ENCODE peak calls at places on chromosomes 4 and X, in five cellular contexts. J is heart right ventricle, R is stomach, K is ascending aorta, Z is fibroblast of lung. O is an unnamed sample. For H3K4me1, the result is how much of the 10 kb centered on the place peaks cover.

GRCh38 chrX:120736989-120737388 is 107.1 kb upstream of the C1GALT1C1 start:
- DNase-seq in K (no peak), R (no peak), Z (peak), J (no peak), O (no peak)

GRCh38 chr4:150342945-150343344 is 239.0 kb upstream of the MAB21L2 start:
- DNase-seq in J (peak), R (no peak), Z (no peak), K (no peak), O (peak)

GRCh38 chr4:54091637-54092404 is 8.1 kb upstream of the GSX2 start:
- DNase-seq in K (peak), Z (peak), J (peak), R (peak), O (peak)

GRCh38 chr4:93764647-93765246 is 63.8 kb upstream of the ATOH1 start:
- DNase-seq in K (no peak), Z (peak), J (no peak), R (no peak), O (peak)

GRCh38 chr4:91147067-91147466 is 1019.9 kb downstream of the CCSER1 start:
- DNase-seq in K (no peak), J (no peak), R (no peak), Z (no peak), O (no peak)

GRCh38 chr4:47705326-47705981 is 132.4 kb downstream of the CORIN start:
- DNase-seq in Z (peak), J (no peak), R (no peak), K (no peak), O (peak)

GRCh38 chr4:107997794-107998193 is 8.1 kb downstream of the HADH start:
- DNase-seq in Z (no peak), R (no peak), J (no peak), K (no peak), O (no peak)

GRCh38 chrX:6644411-6644810 is 109.5 kb upstream of the VCX3A start:
- DNase-seq in K (no peak), Z (no peak), J (no peak), R (no peak), O (no peak)

GRCh38 chr4:125547842-125548241 is 233.1 kb downstream of the FAT4 start:
- DNase-seq in Z (no peak), K (no peak), R (no peak), J (no peak), O (no peak)

GRCh38 chr4:118888666-118889312 is at the start of gene SYNPO2:
- DNase-seq in Z (peak), J (peak), R (peak), K (peak), O (peak)

GRCh38 chr4:148998719-148999118 is 556.5 kb upstream of the NR3C2 start:
- DNase-seq in K (no peak), R (no peak), J (no peak), Z (no peak), O (peak)

GRCh38 chrX:127879585-127879984 is 172.6 kb downstream of the ACTRT1 start:
- DNase-seq in R (no peak), K (no peak), J (no peak), Z (no peak), O (no peak)

GRCh38 chrX:47743504-47743903 is 84.5 kb upstream of the UXT start:
- DNase-seq in K (no peak), R (no peak), J (no peak), Z (peak), O (peak)

GRCh38 chr4:94447754-94448411 is 3.9 kb upstream of the PDLIM5 start:
- DNase-seq in Z (no peak), K (no peak), R (no peak), J (no peak), O (no peak)

GRCh38 chrX:133563705-133564104 is 148.4 kb upstream of the GPC4 start:
- DNase-seq in Z (no peak), R (no peak), J (no peak), K (no peak), O (no peak)

GRCh38 chrX:134642394-134642793 is 15.9 kb downstream of the PLAC1 start:
- DNase-seq in K (no peak), J (no peak), R (no peak), Z (no peak), O (no peak)

GRCh38 chrX:110086916-110087484 is 84.1 kb downstream of the TMEM164 start:
- DNase-seq in R (no peak), Z (peak), J (no peak), K (no peak), O (no peak)

GRCh38 chrX:115591856-115592842 is 31.2 kb downstream of the PLS3 start:
- DNase-seq in J (no peak), Z (peak), K (no peak), R (no peak), O (no peak)
- H3K4me1 ChIP-seq in J (under half), Z (under half), K (under half), R (under half), O (under half)

GRCh38 chr4:22780797-22781196 is 88.1 kb downstream of the GBA3 start:
- DNase-seq in R (no peak), J (no peak), K (no peak), Z (no peak), O (no peak)

GRCh38 chr4:22778547-22779163 is 85.9 kb downstream of the GBA3 start:
- DNase-seq in R (no peak), K (no peak), Z (no peak), J (no peak), O (no peak)
- H3K4me3 ChIP-seq in R (no peak), K (no peak), Z (no peak), J (no peak), O (no peak)

DNA sequence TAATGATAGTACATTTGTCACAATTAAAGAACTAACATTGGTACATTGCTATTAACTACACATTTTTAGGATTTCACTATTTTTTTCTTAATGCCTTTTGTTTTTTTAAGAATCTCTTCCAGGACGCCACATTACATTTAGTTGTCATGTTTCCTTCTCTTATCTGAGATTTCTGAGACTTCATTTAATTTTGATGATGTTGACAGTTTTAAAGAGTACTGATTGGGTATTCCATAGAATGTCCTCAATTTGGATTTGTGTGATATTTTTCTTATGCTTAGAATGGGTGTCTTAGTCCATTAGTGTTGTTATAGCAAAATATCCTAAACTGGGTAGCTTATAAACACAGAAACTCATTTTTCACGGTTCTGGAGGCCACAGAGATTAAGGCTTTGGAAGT is 1095.5 kb upstream of the LCORL start:
- DNase-seq in Z (no peak), K (no peak), J (no peak), R (no peak), O (no peak)
- TF ChIP-seq CTCF in Z (no peak), K (no peak), J (no peak), R (no peak), O (no peak)

GRCh38 chr4:76702440-76703122 is 195.4 kb downstream of the SOWAHB start:
- DNase-seq in J (no peak), Z (no peak), R (no peak), K (no peak), O (no peak)
- H3K4me1 ChIP-seq in J (under half), Z (under half), R (half or more), K (under half), O (under half)

GRCh38 chrX:94515009-94515408 is 841.0 kb downstream of the FAM133A start:
- DNase-seq in Z (no peak), R (no peak), J (no peak), K (no peak), O (no peak)
- H3K4me3 ChIP-seq in Z (no peak), R (no peak), J (no peak), K (no peak), O (no peak)

DNA sequence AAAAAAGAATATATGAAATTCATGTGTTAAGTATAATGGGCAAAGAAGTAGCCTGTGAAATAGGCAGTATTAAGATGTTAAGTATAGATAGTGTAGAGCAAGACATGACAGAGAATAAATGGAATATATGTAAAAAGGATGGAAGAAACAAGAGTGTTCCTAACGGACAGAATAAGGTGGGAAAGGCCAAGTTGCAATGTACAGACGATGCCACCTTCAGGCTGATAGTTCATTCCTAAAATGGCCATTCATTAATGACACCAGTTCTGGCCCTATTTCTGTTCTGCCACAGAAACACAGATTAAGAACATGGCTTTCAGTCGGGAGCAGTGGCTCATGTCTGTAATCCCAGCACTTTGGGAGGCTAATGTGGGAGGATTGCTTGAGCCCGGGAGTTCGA is 4.4 kb upstream of the FAM184B start:
- DNase-seq in J (no peak), K (no peak), R (no peak), Z (no peak), O (no peak)
- TF ChIP-seq CTCF in J (no peak), K (no peak), R (no peak), Z (no peak), O (no peak)

DNA sequence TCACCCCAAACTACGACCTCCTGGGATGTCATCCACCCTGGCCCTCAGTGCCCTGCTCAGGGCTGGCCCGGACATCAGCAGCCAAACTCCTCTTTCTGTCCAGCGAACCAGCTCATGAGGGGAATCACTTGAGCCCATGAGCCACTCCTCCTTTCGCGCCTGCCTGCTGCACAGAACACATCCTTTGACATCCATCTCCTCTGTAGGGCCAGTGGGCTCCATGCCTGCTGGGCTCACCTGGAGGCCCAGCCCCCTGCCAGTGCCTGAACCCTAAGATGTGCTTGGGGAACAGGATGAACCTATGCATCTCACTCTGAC is 43.5 kb downstream of the ABLIM2 start:
- DNase-seq in Z (no peak), K (no peak), J (no peak), R (no peak), O (no peak)
- H3K4me1 ChIP-seq in Z (under half), K (under half), J (under half), R (under half), O (under half)

GRCh38 chr4:3413217-3413671 is 28.5 kb upstream of the HGFAC start:
- DNase-seq in R (no peak), Z (no peak), J (no peak), K (no peak), O (no peak)
- H3K4me3 ChIP-seq in R (no peak), Z (no peak), J (no peak), K (no peak), O (no peak)

GRCh38 chr4:159551268-159551667 is 448.4 kb downstream of the RAPGEF2 start:
- DNase-seq in R (no peak), K (no peak), J (no peak), Z (peak), O (peak)
- TF ChIP-seq CTCF in R (no peak), K (no peak), J (no peak), Z (no peak), O (no peak)

O was measured in cardiac muscle cell.